ENCODE peak calls at places on chromosomes 1 and 21, in eight cellular contexts. Q is K562, F is IMR-90, M is A549, G is HepG2, U is HCT116, J is SK-N-SH, A is GM12878. I is an unnamed sample.

GRCh38 chr1:159196543-159196942 is 8.1 kb upstream of the ACKR1 start:
- DNase-seq in G (no peak), Q (no peak), J (no peak), F (no peak), A (no peak), U (no peak), M (peak; percentile 9), I (peak; percentile 52)

GRCh38 chr1:116008651-116009380 is 32.5 kb downstream of the SLC22A15 start:
- DNase-seq in U (no peak), A (no peak), Q (no peak), M (no peak), J (no peak), F (no peak), G (no peak), I (no peak)

GRCh38 chr1:65429806-65430205 is 9.3 kb downstream of the LEPR start:
- DNase-seq in U (no peak), M (peak; percentile 23), F (peak; percentile 61), J (no peak), Q (no peak), A (no peak), G (no peak), I (no peak)

GRCh38 chr1:109434484-109434883 is 8.2 kb upstream of the PSMA5 start:
- DNase-seq in U (no peak), M (no peak), Q (no peak), J (no peak), G (no peak), F (no peak), A (no peak), I (no peak)

GRCh38 chr21:46080171-46081021 is 17.5 kb upstream of the COL6A2 start:
- DNase-seq in F (no peak), A (no peak), Q (peak; percentile 14), G (no peak), J (peak; percentile 84), M (no peak), U (no peak), I (no peak)

GRCh38 chr1:231855966-231856365 is 229.4 kb downstream of the DISC1 start:
- DNase-seq in J (no peak), G (no peak), M (no peak), F (no peak), U (no peak), Q (no peak), A (no peak), I (no peak)

GRCh38 chr21:21845901-21846396 is 847.7 kb downstream of the NCAM2 start:
- DNase-seq in A (no peak), M (no peak), J (no peak), G (no peak), F (no peak), U (no peak), Q (no peak), I (no peak)

GRCh38 chr1:97084566-97084965 is 363.0 kb downstream of the PTBP2 start:
- DNase-seq in A (no peak), F (peak; percentile 66), M (no peak), G (no peak), U (no peak), Q (no peak), J (no peak), I (no peak)

GRCh38 chr1:199725002-199725401 is 302.5 kb upstream of the NR5A2 start:
- DNase-seq in A (peak; percentile 26), Q (no peak), F (no peak), G (no peak), U (no peak), J (no peak), M (no peak), I (no peak)

GRCh38 chr1:81498370-81499184 is 302.2 kb upstream of the ADGRL2 start:
- DNase-seq in J (no peak), G (no peak), U (no peak), F (no peak), A (no peak), Q (no peak), M (no peak), I (no peak)

GRCh38 chr1:30132602-30133271 is 590.6 kb downstream of the MATN1 start:
- DNase-seq in M (no peak), G (no peak), U (no peak), Q (no peak), J (no peak), A (no peak), F (no peak), I (no peak)

GRCh38 chr1:67634396-67634935 is 50.5 kb upstream of the GADD45A start:
- DNase-seq in J (no peak), F (no peak), M (no peak), A (no peak), G (no peak), Q (no peak), U (no peak), I (no peak)
- TF ChIP-seq RAD21 in J (no peak), F (no peak), M (no peak), A (no peak), G (no peak), Q (no peak), U (no peak), I (no peak)

DNA sequence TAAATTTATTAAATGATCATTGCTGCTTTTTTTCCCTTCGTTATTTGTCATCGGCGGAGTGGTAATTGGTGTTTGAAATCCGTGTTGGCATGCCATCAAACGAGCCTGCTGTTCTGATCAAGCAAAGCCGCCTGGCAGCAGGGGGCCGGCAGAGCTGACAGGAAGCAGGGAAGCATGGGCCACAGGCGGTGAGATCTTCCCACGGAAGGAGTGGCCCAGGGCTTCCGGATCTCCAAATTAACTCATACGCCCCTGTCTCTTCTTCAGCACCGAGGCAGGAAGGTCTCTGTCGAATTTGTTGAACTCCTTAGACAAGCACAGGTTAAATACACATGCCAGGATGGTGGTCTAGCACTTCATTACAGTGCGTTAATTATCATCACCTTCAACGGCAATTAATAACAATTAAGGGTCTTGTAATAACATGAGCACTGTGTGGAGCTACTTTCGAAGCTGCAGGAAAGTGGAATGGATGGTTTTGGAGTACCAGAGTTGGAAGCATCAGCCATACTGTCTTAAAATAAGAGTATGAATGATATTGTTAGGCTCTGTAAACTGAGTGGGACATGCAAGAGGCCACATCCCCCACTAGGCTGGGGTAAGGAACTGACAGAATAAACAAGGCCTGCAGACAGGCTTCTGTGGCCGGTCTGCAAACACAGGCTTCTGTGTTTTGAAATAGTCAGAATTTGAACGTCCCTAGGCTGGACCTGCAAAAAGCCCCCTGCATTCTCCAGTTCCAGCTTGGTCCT is 199.4 kb upstream of the DAB1 start:
- DNase-seq in U (no peak), G (peak; percentile 3), M (no peak), A (no peak), F (peak; percentile 22), J (no peak), Q (no peak), I (no peak)
- TF ChIP-seq RAD21 in U (no peak), G (no peak), M (no peak), A (no peak), F (no peak), J (no peak), Q (no peak), I (no peak)

GRCh38 chr1:39294531-39294930 is 90.0 kb downstream of the MACF1 start:
- DNase-seq in M (no peak), U (no peak), J (no peak), Q (no peak), F (peak; percentile 52), G (no peak), A (no peak), I (no peak)

GRCh38 chr1:39297534-39297933 is 93.0 kb downstream of the MACF1 start:
- DNase-seq in A (no peak), F (peak; percentile 68), M (no peak), Q (no peak), J (no peak), U (no peak), G (no peak), I (no peak)

GRCh38 chr1:39292401-39292800 is 87.9 kb downstream of the MACF1 start:
- DNase-seq in A (no peak), F (no peak), M (no peak), U (no peak), J (no peak), Q (no peak), G (no peak), I (no peak)

GRCh38 chr1:39293375-39294070 is 89.0 kb downstream of the MACF1 start:
- DNase-seq in A (no peak), J (no peak), U (no peak), M (no peak), Q (no peak), G (no peak), F (peak; percentile 43), I (no peak)

GRCh38 chr1:39295901-39296300 is 91.4 kb downstream of the MACF1 start:
- DNase-seq in F (no peak), U (no peak), Q (no peak), A (no peak), M (no peak), G (no peak), J (no peak), I (no peak)
- TF ChIP-seq RAD21 in F (no peak), U (no peak), Q (no peak), A (no peak), M (no peak), G (no peak), J (no peak), I (no peak)

GRCh38 chr1:79396901-79397300 is 390.4 kb upstream of the ADGRL4 start:
- DNase-seq in M (no peak), A (no peak), U (no peak), J (no peak), F (no peak), Q (no peak), G (no peak), I (no peak)
- TF ChIP-seq RAD21 in M (no peak), A (no peak), U (no peak), J (no peak), F (no peak), Q (no peak), G (no peak), I (no peak)

GRCh38 chr1:245827306-245827705 is 672.5 kb downstream of the KIF26B start:
- DNase-seq in G (no peak), M (no peak), Q (no peak), U (no peak), A (no peak), F (no peak), J (no peak), I (no peak)

GRCh38 chr1:245823408-245824147 is 668.8 kb downstream of the KIF26B start:
- DNase-seq in Q (no peak), F (no peak), U (no peak), J (no peak), M (no peak), A (no peak), G (no peak), I (no peak)

GRCh38 chr1:245825128-245825901 is 670.5 kb downstream of the KIF26B start:
- DNase-seq in G (no peak), A (no peak), F (peak; percentile 9), Q (no peak), M (peak; percentile 10), J (no peak), U (no peak), I (no peak)

DNA sequence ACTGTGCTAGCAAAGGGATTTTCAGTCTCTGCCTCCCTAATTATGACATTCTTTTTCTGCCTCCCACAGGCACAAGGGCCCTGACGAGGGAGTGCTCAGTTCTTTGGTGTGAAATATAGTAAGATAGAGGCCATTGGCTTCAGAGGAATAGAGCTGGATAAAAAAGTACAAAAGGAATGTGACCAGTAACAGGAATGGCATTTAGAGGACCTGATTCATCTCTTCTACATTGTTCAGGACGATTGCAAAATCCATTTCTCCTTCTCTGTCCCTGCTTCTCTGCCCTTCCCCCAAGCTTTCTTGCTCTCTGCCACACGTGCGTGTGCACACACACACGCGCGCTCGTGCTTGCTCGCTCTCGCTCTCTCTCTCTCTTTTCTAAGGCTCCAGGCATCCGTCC is 668.2 kb downstream of the KIF26B start:
- DNase-seq in U (no peak), A (no peak), J (no peak), M (peak; percentile 55), Q (no peak), F (peak; percentile 95), G (peak; percentile 54), I (no peak)
- TF ChIP-seq RAD21 in U (no peak), A (no peak), J (no peak), M (no peak), Q (no peak), F (peak; percentile 1), G (no peak), I (no peak)

GRCh38 chr1:201143726-201144635 is 10.3 kb downstream of the TMEM9 start:
- DNase-seq in U (no peak), A (no peak), G (no peak), M (no peak), Q (no peak), F (no peak), J (no peak), I (no peak)
- TF ChIP-seq RAD21 in U (no peak), A (no peak), G (no peak), M (no peak), Q (no peak), F (no peak), J (no peak), I (no peak)

I was measured in H1.